ENCODE peak calls at places on chromosomes 7 and 10, in four cellular contexts. One of them, this sample, is unnamed.

GRCh38 chr7:35463176-35463575 is 209.3 kb upstream of the TBX20 start:
- DNase-seq in fibroblast of lung: no peak
- DNase-seq in left ventricle myocardium inferior: no peak
- DNase-seq in pancreas: no peak
- DNase-seq in this sample: no peak

GRCh38 chr10:488933-489215 is 200.6 kb downstream of the DIP2C start:
- DNase-seq in pancreas: no peak
- DNase-seq in fibroblast of lung: no peak
- DNase-seq in left ventricle myocardium inferior: no peak
- DNase-seq in this sample: no peak

GRCh38 chr10:124323145-124323725 is 95.5 kb downstream of the OAT start:
- DNase-seq in pancreas: no peak
- DNase-seq in left ventricle myocardium inferior: no peak
- DNase-seq in fibroblast of lung: peak; percentile 60
- DNase-seq in this sample: no peak

GRCh38 chr7:54342458-54342857 is 199.7 kb upstream of the VSTM2A start:
- DNase-seq in fibroblast of lung: no peak
- DNase-seq in left ventricle myocardium inferior: no peak
- DNase-seq in pancreas: no peak
- DNase-seq in this sample: no peak

GRCh38 chr7:112452102-112452888 is 2.0 kb downstream of the IFRD1 start:
- DNase-seq in fibroblast of lung: peak; percentile 55
- DNase-seq in left ventricle myocardium inferior: peak; percentile 26
- DNase-seq in pancreas: no peak
- DNase-seq in this sample: no peak

GRCh38 chr10:50395279-50395678 is 144.0 kb upstream of the ASAH2 start:
- DNase-seq in pancreas: no peak
- DNase-seq in left ventricle myocardium inferior: no peak
- DNase-seq in fibroblast of lung: peak; percentile 72
- DNase-seq in this sample: no peak

GRCh38 chr7:128682125-128682524 is 10.0 kb downstream of the GARIN1A start:
- DNase-seq in fibroblast of lung: no peak
- DNase-seq in pancreas: no peak
- DNase-seq in left ventricle myocardium inferior: no peak
- DNase-seq in this sample: no peak

GRCh38 chr7:703049-703448 is 23.4 kb upstream of the DNAAF5 start:
- DNase-seq in fibroblast of lung: no peak
- DNase-seq in pancreas: no peak
- DNase-seq in left ventricle myocardium inferior: no peak
- DNase-seq in this sample: no peak

GRCh38 chr7:140283472-140283871 is 106.7 kb upstream of the KDM7A start:
- DNase-seq in left ventricle myocardium inferior: no peak
- DNase-seq in fibroblast of lung: no peak
- DNase-seq in pancreas: no peak
- DNase-seq in this sample: no peak

GRCh38 chr10:88944813-88945212 is 7.8 kb downstream of the ACTA2 start:
- DNase-seq in fibroblast of lung: no peak
- DNase-seq in left ventricle myocardium inferior: no peak
- DNase-seq in pancreas: no peak
- DNase-seq in this sample: no peak

GRCh38 chr10:95464280-95464679 is 96.9 kb downstream of the SORBS1 start:
- DNase-seq in left ventricle myocardium inferior: no peak
- DNase-seq in pancreas: no peak
- DNase-seq in fibroblast of lung: no peak
- DNase-seq in this sample: no peak

GRCh38 chr7:121187676-121188075 is 141.1 kb upstream of the WNT16 start:
- DNase-seq in pancreas: no peak
- DNase-seq in fibroblast of lung: peak; percentile 74
- DNase-seq in left ventricle myocardium inferior: no peak
- DNase-seq in this sample: no peak

GRCh38 chr7:55021951-55022617 is 3.3 kb downstream of the EGFR start:
- DNase-seq in fibroblast of lung: no peak
- DNase-seq in left ventricle myocardium inferior: no peak
- DNase-seq in pancreas: no peak
- DNase-seq in this sample: no peak

GRCh38 chr10:63712717-63713115 is 191.5 kb downstream of the REEP3 start:
- DNase-seq in left ventricle myocardium inferior: no peak
- DNase-seq in fibroblast of lung: peak; percentile 51
- DNase-seq in pancreas: no peak
- DNase-seq in this sample: no peak

GRCh38 chr10:130659528-130659927 is 523.3 kb downstream of the GLRX3 start:
- DNase-seq in left ventricle myocardium inferior: no peak
- DNase-seq in pancreas: no peak
- DNase-seq in fibroblast of lung: no peak
- DNase-seq in this sample: no peak

GRCh38 chr10:120460776-120461175 is 3.7 kb downstream of the PLPP4 start:
- DNase-seq in pancreas: no peak
- DNase-seq in fibroblast of lung: no peak
- DNase-seq in left ventricle myocardium inferior: no peak
- DNase-seq in this sample: no peak

GRCh38 chr10:33066558-33067236 is 108.7 kb upstream of the ITGB1 start:
- DNase-seq in left ventricle myocardium inferior: no peak
- DNase-seq in fibroblast of lung: peak; percentile 56
- DNase-seq in pancreas: no peak
- DNase-seq in this sample: no peak

GRCh38 chr10:80357000-80357803 is 621 bp downstream of the DYDC2 start:
- DNase-seq in left ventricle myocardium inferior: no peak
- DNase-seq in fibroblast of lung: no peak
- DNase-seq in pancreas: peak; percentile 20
- DNase-seq in this sample: no peak

GRCh38 chr7:82050792-82051191 is 280.9 kb upstream of the HGF start:
- DNase-seq in pancreas: no peak
- DNase-seq in fibroblast of lung: peak; percentile 64
- DNase-seq in left ventricle myocardium inferior: no peak
- DNase-seq in this sample: no peak

GRCh38 chr7:149321978-149322541 is 60.1 kb downstream of the ZNF783 start:
- DNase-seq in left ventricle myocardium inferior: no peak
- DNase-seq in fibroblast of lung: peak; percentile 36
- DNase-seq in pancreas: no peak
- DNase-seq in this sample: no peak

GRCh38 chr10:112952282-112952991 is 2.4 kb downstream of the TCF7L2 start:
- DNase-seq in left ventricle myocardium inferior: peak; percentile 22
- DNase-seq in pancreas: peak; percentile 45
- DNase-seq in fibroblast of lung: no peak
- DNase-seq in this sample: no peak

GRCh38 chr10:28569506-28570159 is 36.7 kb downstream of the WAC start:
- DNase-seq in pancreas: no peak
- DNase-seq in left ventricle myocardium inferior: no peak
- DNase-seq in fibroblast of lung: peak; percentile 61
- DNase-seq in this sample: no peak

GRCh38 chr10:53284615-53285182 is 512.1 kb upstream of the MBL2 start:
- DNase-seq in fibroblast of lung: no peak
- DNase-seq in pancreas: no peak
- DNase-seq in left ventricle myocardium inferior: no peak
- DNase-seq in this sample: no peak

GRCh38 chr7:22732556-22733126 is 5.6 kb downstream of the IL6 start:
- DNase-seq in left ventricle myocardium inferior: no peak
- DNase-seq in pancreas: no peak
- DNase-seq in fibroblast of lung: peak; percentile 28
- DNase-seq in this sample: no peak
- TF ChIP-seq CTCF in left ventricle myocardium inferior: peak; percentile 33
- TF ChIP-seq CTCF in pancreas: no peak
- TF ChIP-seq CTCF in fibroblast of lung: peak; percentile 7
- TF ChIP-seq CTCF in this sample: no peak

GRCh38 chr7:157667731-157668130 is 330.9 kb downstream of the DNAJB6 start:
- DNase-seq in pancreas: no peak
- DNase-seq in left ventricle myocardium inferior: no peak
- DNase-seq in fibroblast of lung: no peak
- DNase-seq in this sample: no peak

GRCh38 chr7:157667261-157667660 is 330.5 kb downstream of the DNAJB6 start:
- DNase-seq in left ventricle myocardium inferior: no peak
- DNase-seq in fibroblast of lung: no peak
- DNase-seq in pancreas: no peak
- DNase-seq in this sample: no peak

GRCh38 chr7:157668884-157669767 is 332.3 kb downstream of the DNAJB6 start:
- DNase-seq in left ventricle myocardium inferior: no peak
- DNase-seq in pancreas: no peak
- DNase-seq in fibroblast of lung: no peak
- DNase-seq in this sample: no peak

GRCh38 chr7:157669768-157670345 is 333.1 kb downstream of the DNAJB6 start:
- DNase-seq in pancreas: no peak
- DNase-seq in left ventricle myocardium inferior: no peak
- DNase-seq in fibroblast of lung: no peak
- DNase-seq in this sample: no peak

GRCh38 chr7:157668221-157668883 is 331.5 kb downstream of the DNAJB6 start:
- DNase-seq in pancreas: no peak
- DNase-seq in fibroblast of lung: no peak
- DNase-seq in left ventricle myocardium inferior: no peak
- DNase-seq in this sample: no peak
- H3K27me3 ChIP-seq in pancreas: no peaks in the 10 kb centered on the region
- H3K27me3 ChIP-seq in fibroblast of lung: no peaks in the 10 kb centered on the region
- H3K27me3 ChIP-seq in left ventricle myocardium inferior: peaks cover 75% of the 10 kb centered on the region
- H3K27me3 ChIP-seq in this sample: no peaks in the 10 kb centered on the region

DNA sequence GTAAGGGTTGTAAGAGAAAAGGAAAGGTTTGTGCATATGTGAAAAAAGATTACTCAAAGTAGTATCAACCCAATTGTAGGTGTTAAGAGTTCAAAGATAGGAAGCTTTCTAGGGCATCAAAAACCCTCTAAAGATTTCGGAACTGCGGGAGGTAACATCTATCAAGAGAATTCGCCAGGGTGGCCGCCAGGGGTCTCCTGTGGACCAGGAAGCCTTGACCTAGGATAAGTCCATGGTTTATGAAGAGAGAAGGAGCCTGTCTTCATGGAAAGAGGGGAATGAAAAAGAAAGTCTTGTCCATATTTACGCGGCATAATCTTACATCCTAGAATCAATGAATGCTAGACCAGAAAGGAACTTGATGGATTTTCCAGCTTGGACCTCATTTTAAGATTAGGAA is 140.7 kb upstream of the CALCR start:
- DNase-seq in pancreas: peak; percentile 35
- DNase-seq in left ventricle myocardium inferior: peak; percentile 26
- DNase-seq in fibroblast of lung: peak; percentile 59
- DNase-seq in this sample: no peak
- TF ChIP-seq CTCF in pancreas: peak; percentile 40
- TF ChIP-seq CTCF in left ventricle myocardium inferior: peak; percentile 57
- TF ChIP-seq CTCF in fibroblast of lung: peak; percentile 62
- TF ChIP-seq CTCF in this sample: no peak

DNA sequence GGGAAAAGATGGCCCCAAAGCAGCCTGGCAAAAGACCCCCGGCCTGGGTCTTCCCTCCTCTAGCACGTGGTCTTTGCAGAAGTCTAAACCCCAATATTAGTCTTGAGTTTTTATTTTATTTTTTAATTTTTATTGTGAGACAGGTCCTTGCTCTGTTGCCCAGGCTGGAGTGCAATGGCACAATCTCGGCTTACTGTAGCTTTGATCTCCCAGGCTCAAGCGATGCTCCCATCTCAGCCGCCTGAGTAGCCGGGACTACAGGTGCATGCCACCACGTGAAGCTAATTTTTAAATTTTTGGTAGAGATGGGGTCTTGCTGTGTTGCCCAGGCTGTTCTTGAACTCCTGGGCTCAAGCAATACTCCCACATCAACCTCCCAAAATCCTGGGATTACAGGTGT is 40.3 kb upstream of the MXI1 start:
- DNase-seq in left ventricle myocardium inferior: no peak
- DNase-seq in fibroblast of lung: no peak
- DNase-seq in pancreas: no peak
- DNase-seq in this sample: no peak
- H3K27me3 ChIP-seq in left ventricle myocardium inferior: peaks cover 37% of the 10 kb centered on the region
- H3K27me3 ChIP-seq in fibroblast of lung: peaks cover 37% of the 10 kb centered on the region
- H3K27me3 ChIP-seq in pancreas: no peaks in the 10 kb centered on the region
- H3K27me3 ChIP-seq in this sample: peaks cover 40% of the 10 kb centered on the region

DNA sequence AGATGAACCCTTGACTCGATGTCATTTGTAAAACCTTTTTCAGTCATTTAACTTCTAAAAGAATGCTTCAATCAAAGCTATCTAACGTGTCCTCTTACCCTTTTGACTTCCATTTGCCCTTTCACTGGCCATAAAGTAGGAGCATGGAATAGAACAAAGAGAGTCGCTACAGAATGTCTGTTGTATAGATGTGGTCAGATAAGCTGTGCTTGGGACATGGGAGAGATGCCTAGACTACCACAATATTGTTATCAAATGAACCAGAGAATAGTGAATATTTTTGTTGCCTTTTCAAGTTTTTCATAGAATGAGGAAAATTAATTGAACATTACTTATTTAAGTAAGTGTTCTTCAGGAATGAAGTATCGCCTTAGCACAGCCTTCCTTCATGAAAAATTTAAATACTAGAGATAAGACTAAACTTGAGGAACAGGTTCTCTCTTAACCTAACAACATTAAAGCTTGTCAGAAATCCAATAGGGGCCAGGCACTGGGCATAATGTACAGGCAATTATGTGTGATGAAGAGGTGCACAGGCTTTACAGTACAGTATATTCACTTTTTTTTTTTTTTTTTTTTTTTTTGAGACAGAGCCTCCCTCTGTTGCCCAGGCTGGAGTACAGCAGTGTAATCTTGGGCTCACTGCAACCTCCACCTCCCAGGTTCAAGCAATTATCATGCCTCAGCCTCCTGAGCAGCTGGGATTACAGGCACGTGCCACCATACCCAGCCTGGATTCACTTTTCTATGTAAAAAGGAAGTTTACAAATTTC is 7.5 kb upstream of the KMT2E start:
- DNase-seq in fibroblast of lung: no peak
- DNase-seq in pancreas: no peak
- DNase-seq in left ventricle myocardium inferior: no peak
- DNase-seq in this sample: no peak
- TF ChIP-seq CTCF in fibroblast of lung: no peak
- TF ChIP-seq CTCF in pancreas: no peak
- TF ChIP-seq CTCF in left ventricle myocardium inferior: no peak
- TF ChIP-seq CTCF in this sample: no peak

This sample was measured in CD8-positive, alpha-beta T cell.